ENCODE peak calls at places on chromosomes 4 and X, in five cellular contexts. P, N, S, V and B are unnamed samples.

GRCh38 chr4:76354517-76355473 is 48.3 kb downstream of the STBD1 start:
- DNase-seq in P (no peak), N (no peak), S (no peak), V (no peak), B (no peak)

GRCh38 chr4:44713125-44713524 is 13.2 kb downstream of the GNPDA2 start:
- DNase-seq in P (no peak), N (no peak), S (no peak), V (peak; percentile 66), B (no peak)

GRCh38 chrX:39309018-39309620 is 507.9 kb downstream of the MID1IP1 start:
- DNase-seq in P (no peak), N (no peak), S (no peak), V (no peak), B (no peak)

GRCh38 chr4:16226816-16227461 is 668 bp upstream of the TAPT1 start:
- DNase-seq in P (no peak), N (peak; percentile 72), S (peak; percentile 35), V (peak; percentile 67), B (no peak)

GRCh38 chr4:1172971-1173757 is 781 bp upstream of the SPON2 start:
- DNase-seq in P (no peak), N (no peak), S (peak; percentile 89), V (no peak), B (no peak)

GRCh38 chrX:83535417-83536244 is 27.5 kb downstream of the POU3F4 start:
- DNase-seq in P (peak; percentile 2), N (no peak), S (no peak), V (no peak), B (no peak)

GRCh38 chrX:53421772-53422090 is 723 bp downstream of the SMC1A start:
- DNase-seq in P (no peak), N (no peak), S (peak; percentile 19), V (no peak), B (no peak)

GRCh38 chr4:145939856-145940255 is 1.2 kb upstream of the ZNF827 start:
- DNase-seq in P (no peak), N (no peak), S (no peak), V (no peak), B (no peak)

GRCh38 chr4:137367608-137368007 is 164.7 kb downstream of the PCDH18 start:
- DNase-seq in P (no peak), N (no peak), S (no peak), V (no peak), B (no peak)

GRCh38 chr4:119025916-119026661 is 109.5 kb upstream of the MYOZ2 start:
- DNase-seq in P (no peak), N (no peak), S (no peak), V (no peak), B (peak; percentile 18)

GRCh38 chr4:143819029-143819428 is 86.3 kb downstream of the GYPE start:
- DNase-seq in P (no peak), N (no peak), S (no peak), V (peak; percentile 70), B (no peak)

GRCh38 chr4:118308306-118309030 is 44.3 kb downstream of the PRSS12 start:
- DNase-seq in P (no peak), N (no peak), S (no peak), V (no peak), B (no peak)

GRCh38 chrX:37846558-37846933 is 825 bp downstream of the DYNLT3 start:
- DNase-seq in P (no peak), N (no peak), S (no peak), V (no peak), B (no peak)

GRCh38 chrX:149259241-149259640 is 245.9 kb downstream of the IDS start:
- DNase-seq in P (no peak), N (no peak), S (no peak), V (no peak), B (no peak)

GRCh38 chrX:55801811-55802210 is 84.3 kb downstream of the RRAGB start:
- DNase-seq in P (no peak), N (no peak), S (no peak), V (no peak), B (no peak)

GRCh38 chr4:43763029-43763610 is 685.5 kb downstream of the KCTD8 start:
- DNase-seq in P (peak; percentile 39), N (no peak), S (no peak), V (no peak), B (no peak)

GRCh38 chr4:76459291-76459723 is 24.3 kb downstream of the SHROOM3 start:
- DNase-seq in P (no peak), N (no peak), S (no peak), V (peak; percentile 44), B (peak; percentile 81)

GRCh38 chr4:184806246-184806550 is 19.6 kb downstream of the ACSL1 start:
- DNase-seq in P (no peak), N (no peak), S (no peak), V (no peak), B (no peak)

GRCh38 chr4:150477869-150478268 is 104.1 kb upstream of the MAB21L2 start:
- DNase-seq in P (no peak), N (no peak), S (no peak), V (no peak), B (no peak)

GRCh38 chr4:114384629-114385028 is 214.0 kb upstream of the UGT8 start:
- DNase-seq in P (no peak), N (no peak), S (peak; percentile 18), V (peak; percentile 25), B (peak; percentile 53)

GRCh38 chrX:8404443-8404842 is 60.2 kb upstream of the VCX3B start:
- DNase-seq in P (no peak), N (no peak), S (no peak), V (no peak), B (no peak)

GRCh38 chr4:176902710-176903323 is 110.1 kb upstream of the VEGFC start:
- DNase-seq in P (peak; percentile 53), N (no peak), S (no peak), V (no peak), B (no peak)

GRCh38 chr4:71406459-71406963 is 67.7 kb downstream of the SLC4A4 start:
- DNase-seq in P (no peak), N (no peak), S (no peak), V (peak; percentile 88), B (no peak)

GRCh38 chr4:168856312-168856711 is 153.7 kb downstream of the CBR4 start:
- DNase-seq in P (no peak), N (no peak), S (no peak), V (no peak), B (no peak)
- TF ChIP-seq SRF in P (no peak), N (no peak), S (no peak), V (no peak), B (no peak)

GRCh38 chrX:3244203-3244743 is 102.2 kb downstream of the MXRA5 start:
- DNase-seq in P (no peak), N (no peak), S (no peak), V (no peak), B (no peak)
- TF ChIP-seq SRF in P (no peak), N (no peak), S (no peak), V (no peak), B (no peak)

DNA sequence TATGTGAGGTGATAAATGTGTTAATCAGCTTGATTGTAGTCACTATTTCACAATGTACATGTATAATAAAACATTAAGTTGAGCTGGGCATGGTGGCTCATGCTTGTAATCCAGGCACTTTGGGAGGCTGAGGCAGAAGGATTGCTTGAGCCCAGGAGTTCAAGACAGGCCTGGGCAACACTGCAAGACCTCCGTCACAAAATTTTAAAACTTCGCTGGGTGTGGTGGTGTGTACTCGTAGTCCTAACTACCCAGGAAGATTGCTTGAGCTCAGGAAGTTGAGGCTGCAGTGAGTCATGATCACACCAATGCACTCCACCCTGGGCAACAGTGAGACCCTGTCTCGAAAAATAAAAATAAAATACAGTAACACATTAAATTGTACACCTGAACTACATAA is 20.1 kb downstream of the LYAR start:
- DNase-seq in P (no peak), N (no peak), S (no peak), V (no peak), B (no peak)
- TF ChIP-seq SRF in P (no peak), N (no peak), S (no peak), V (no peak), B (no peak)

DNA sequence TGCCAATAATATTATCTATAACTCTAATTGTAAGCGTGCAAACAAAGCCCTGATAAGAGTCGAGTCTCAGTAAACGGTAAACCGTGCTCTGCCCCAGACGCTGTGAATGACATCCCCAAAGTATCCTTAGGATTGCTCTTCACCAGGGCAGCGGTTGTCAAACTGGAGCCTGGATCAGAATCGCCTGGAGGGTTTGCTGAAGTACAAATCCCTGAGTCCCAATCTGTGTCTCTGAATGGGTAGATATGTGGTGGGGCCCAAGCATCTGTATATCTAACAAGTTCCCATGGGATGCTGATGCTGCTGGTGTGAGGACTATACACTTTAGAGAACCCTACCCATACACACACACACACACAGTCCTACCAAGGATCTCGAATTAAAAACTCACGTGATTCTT is 813 bp upstream of the APBB2 start:
- DNase-seq in P (no peak), N (no peak), S (no peak), V (no peak), B (no peak)
- TF ChIP-seq SRF in P (no peak), N (no peak), S (no peak), V (no peak), B (no peak)

DNA sequence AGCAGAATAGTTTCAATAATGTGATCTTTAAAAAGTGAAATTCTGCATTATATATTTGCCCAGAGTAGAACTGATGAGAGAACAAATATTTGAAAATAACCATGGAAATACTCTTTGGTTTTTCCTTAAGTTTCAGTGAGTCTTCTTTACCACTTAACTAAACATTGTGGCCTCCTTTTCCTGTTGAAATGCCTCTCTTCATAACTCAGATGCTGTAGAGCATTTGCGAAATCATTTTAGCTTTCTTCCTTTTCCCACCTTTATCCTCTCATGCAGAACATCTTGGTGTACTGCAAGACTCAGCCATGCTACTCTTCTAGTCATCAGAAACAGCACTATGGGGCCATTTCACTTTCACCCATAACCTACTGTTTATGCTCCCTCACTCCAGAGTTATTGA is 48.2 kb downstream of the CASK start:
- DNase-seq in P (no peak), N (no peak), S (no peak), V (no peak), B (no peak)
- TF ChIP-seq SRF in P (no peak), N (no peak), S (no peak), V (no peak), B (no peak)

DNA sequence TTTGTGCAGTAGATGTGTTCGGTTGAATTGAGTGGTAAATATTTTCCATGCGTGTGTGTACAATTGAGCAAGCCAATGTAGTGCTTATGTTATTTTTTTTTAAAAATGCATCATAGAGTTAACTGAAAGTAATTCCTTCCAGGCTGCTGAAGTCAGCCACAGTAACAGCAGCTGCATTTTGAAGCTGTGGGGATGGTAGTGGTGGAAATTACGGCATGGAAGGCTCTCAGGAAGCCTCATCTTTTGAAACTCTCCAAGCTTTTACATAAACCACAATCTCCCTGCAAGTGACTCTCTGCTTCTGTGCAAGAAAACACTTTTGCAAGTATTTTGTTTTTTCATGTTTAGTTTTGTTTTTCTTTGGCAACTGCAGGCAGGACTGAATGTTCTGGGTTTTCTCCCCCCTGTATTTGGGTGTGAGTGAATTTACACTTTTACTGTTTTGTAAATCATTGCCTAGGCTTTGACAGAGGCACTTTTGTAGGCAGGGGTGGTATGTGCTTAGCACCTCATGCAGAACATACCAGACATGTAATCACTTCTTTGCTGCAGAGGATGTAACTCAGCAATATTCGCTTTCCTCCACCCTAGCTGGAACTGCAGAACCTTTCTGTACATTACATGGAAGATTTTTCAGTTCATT is 56.2 kb downstream of the LRRC66 start:
- DNase-seq in P (no peak), N (no peak), S (no peak), V (no peak), B (no peak)
- TF ChIP-seq SRF in P (no peak), N (no peak), S (no peak), V (no peak), B (no peak)

GRCh38 chrX:136779346-136779781 is 1.4 kb downstream of the ARHGEF6 start:
- DNase-seq in P (peak; percentile 32), N (no peak), S (no peak), V (no peak), B (no peak)
- TF ChIP-seq SRF in P (no peak), N (no peak), S (no peak), V (no peak), B (no peak)

GRCh38 chrX:73877687-73878086 is 314.7 kb downstream of the CHIC1 start:
- DNase-seq in P (no peak), N (no peak), S (no peak), V (no peak), B (no peak)
- TF ChIP-seq SRF in P (no peak), N (no peak), S (no peak), V (no peak), B (no peak)